ENCODE peak calls at places on chromosomes 12 and 14, in nine cellular contexts. D is stimulated activated CD4-positive, alpha-beta T cell treated with anti-CD3 and anti-CD28 coated beads, TNF-alpha, amount 100 ng/mL, for 1 hour; F is NCI-H187; O is foreskin fibroblast; A is A549; S is aorta; V is mammary epithelial cell; C is neural crest cell; I is activated T-cell treated with anti-CD3 and anti-CD28 coated beads, Interleukin-2, amount 50 U/mL, for 24 hours. B is an unnamed sample.

GRCh38 chr14:92847220-92848148 is 53.4 kb downstream of the GOLGA5 start:
- DNase-seq in O (no peak), A (no peak), I (no peak), D (no peak), S (no peak), F (no peak), V (no peak), C (no peak), B (no peak)

GRCh38 chr14:71592361-71592760 is 339.9 kb upstream of the RGS6 start:
- DNase-seq in C (no peak), D (no peak), V (no peak), I (no peak), F (no peak), S (no peak), A (no peak), O (no peak), B (peak)

GRCh38 chr12:111636209-111636928 is 37.3 kb upstream of the ATXN2 start:
- DNase-seq in F (no peak), O (peak), I (no peak), V (no peak), D (no peak), S (peak), A (no peak), C (peak), B (peak)

GRCh38 chr12:66775941-66776340 is 97.1 kb upstream of the GRIP1 start:
- DNase-seq in C (no peak), F (no peak), D (no peak), O (no peak), S (no peak), V (no peak), A (no peak), I (no peak), B (no peak)

GRCh38 chr12:139585-139984 is 73.0 kb downstream of the IQSEC3 start:
- DNase-seq in O (peak), I (no peak), S (no peak), C (no peak), V (no peak), A (no peak), D (no peak), F (no peak), B (no peak)

GRCh38 chr14:68667313-68667791 is 125.5 kb downstream of the ZFP36L1 start:
- DNase-seq in D (no peak), S (no peak), C (no peak), I (no peak), A (no peak), O (peak), F (no peak), V (no peak), B (no peak)

GRCh38 chr12:104903648-104904423 is 54.3 kb downstream of the SLC41A2 start:
- DNase-seq in V (no peak), S (no peak), F (no peak), O (no peak), I (no peak), A (no peak), C (no peak), D (no peak), B (no peak)

GRCh38 chr12:94570161-94570560 is 80.2 kb downstream of the TMCC3 start:
- DNase-seq in S (no peak), V (peak), A (no peak), I (no peak), D (no peak), O (peak), C (no peak), F (no peak), B (no peak)

GRCh38 chr12:126093911-126094310 is 1028.7 kb downstream of the AACS start:
- DNase-seq in A (peak), V (no peak), I (no peak), S (no peak), O (no peak), D (no peak), C (peak), F (no peak), B (peak)

GRCh38 chr12:104708891-104709290 is 249.2 kb downstream of the SLC41A2 start:
- DNase-seq in V (no peak), C (no peak), S (no peak), F (no peak), I (no peak), D (no peak), O (no peak), A (no peak), B (no peak)

GRCh38 chr12:27826076-27826475 is 46.0 kb upstream of the MANSC4 start:
- DNase-seq in D (no peak), S (no peak), I (no peak), A (no peak), V (peak), O (peak), C (no peak), F (no peak), B (no peak)

GRCh38 chr12:131118366-131118765 is 164.7 kb downstream of the ADGRD1 start:
- DNase-seq in V (no peak), C (no peak), O (no peak), I (no peak), D (no peak), A (no peak), F (no peak), S (peak), B (peak)

GRCh38 chr12:49549735-49550710 is 11.2 kb downstream of the KCNH3 start:
- DNase-seq in C (no peak), D (no peak), V (no peak), A (no peak), I (no peak), F (peak), S (no peak), O (no peak), B (no peak)

GRCh38 chr12:123614531-123614930 is 12.6 kb downstream of the DDX55 start:
- DNase-seq in C (no peak), F (no peak), O (peak), D (no peak), A (no peak), I (no peak), V (peak), S (no peak), B (no peak)

GRCh38 chr12:95439578-95440230 is 34.2 kb upstream of the METAP2 start:
- DNase-seq in V (no peak), I (no peak), O (no peak), C (no peak), A (no peak), D (no peak), F (no peak), S (no peak), B (no peak)

GRCh38 chr12:43278268-43278832 is 273.7 kb downstream of the ADAMTS20 start:
- DNase-seq in I (no peak), D (no peak), O (peak), S (no peak), V (no peak), A (peak), F (no peak), C (no peak), B (no peak)

GRCh38 chr14:64879635-64880381 is at the start of gene SPTB:
- DNase-seq in A (no peak), O (peak), F (peak), C (no peak), S (peak), V (no peak), I (peak), D (peak), B (peak)

GRCh38 chr12:102169922-102170698 is 27.5 kb downstream of the PMCH start:
- DNase-seq in I (no peak), F (no peak), V (peak), C (no peak), D (no peak), O (peak), S (no peak), A (peak), B (no peak)

GRCh38 chr14:61190341-61190740 is 90.8 kb downstream of the TMEM30B start:
- DNase-seq in S (no peak), D (no peak), O (no peak), I (no peak), V (no peak), C (no peak), A (no peak), F (no peak), B (no peak)

GRCh38 chr14:75649773-75650172 is 10.9 kb downstream of the ERG28 start:
- DNase-seq in I (no peak), S (no peak), C (no peak), V (no peak), F (no peak), A (no peak), O (no peak), D (no peak), B (no peak)

GRCh38 chr12:11771895-11772502 is 122.5 kb downstream of the ETV6 start:
- DNase-seq in D (no peak), A (no peak), I (no peak), F (no peak), V (peak), C (no peak), O (peak), S (no peak), B (no peak)

B was measured in Caco-2.